ENCODE peak calls at places on chromosomes 12 and 14, in seven cellular contexts. S is stimulated activated CD4-positive, alpha-beta T cell treated with anti-CD3 and anti-CD28 coated beads, Interleukin-12 subunit alpha, Interleukin-12 subunit beta, amount 100 ng/mL, for 4 hours; Z is GM12865; J is choroid plexus epithelial cell; O is NCI-H2081; B is HCT116; I is progenitor cell of endocrine pancreas. M is an unnamed sample.

GRCh38 chr12:13369496-13369895 is 173.0 kb downstream of the EMP1 start:
- DNase-seq in Z (no peak), J (no peak), O (no peak), B (no peak), I (no peak), S (no peak), M (no peak)

GRCh38 chr14:33026850-33027420 is 88.3 kb downstream of the NPAS3 start:
- DNase-seq in J (no peak), B (no peak), O (no peak), S (no peak), Z (no peak), I (no peak), M (peak; percentile 11)

GRCh38 chr12:132475304-132476037 is 14.5 kb upstream of the FBRSL1 start:
- DNase-seq in O (peak; percentile 11), S (no peak), Z (peak; percentile 63), J (no peak), B (no peak), I (no peak), M (no peak)

GRCh38 chr14:44404021-44404420 is 103.1 kb downstream of the FSCB start:
- DNase-seq in O (peak; percentile 44), B (no peak), Z (no peak), S (no peak), J (no peak), I (no peak), M (peak; percentile 7)

GRCh38 chr12:1130571-1130970 is 139.5 kb downstream of the ERC1 start:
- DNase-seq in B (peak; percentile 31), S (no peak), O (no peak), I (no peak), J (no peak), Z (no peak), M (no peak)

GRCh38 chr14:93207468-93208308 is 632 bp downstream of the UBR7 start:
- DNase-seq in I (peak; percentile 49), O (peak; percentile 55), Z (peak; percentile 61), B (no peak), J (peak; percentile 65), S (no peak), M (no peak)

GRCh38 chr12:82329508-82329907 is 28.7 kb downstream of the CCDC59 start:
- DNase-seq in O (peak; percentile 98), Z (no peak), J (peak; percentile 3), B (no peak), S (no peak), I (no peak), M (no peak)

GRCh38 chr12:6372403-6373003 is 2.9 kb downstream of the SCNN1A start:
- DNase-seq in I (no peak), S (no peak), Z (no peak), B (peak; percentile 90), O (peak; percentile 84), J (peak; percentile 83), M (peak; percentile 67)

GRCh38 chr12:122051231-122051876 is 27.2 kb upstream of the MLXIP start:
- DNase-seq in I (no peak), S (no peak), B (no peak), J (peak; percentile 23), Z (no peak), O (no peak), M (no peak)

GRCh38 chr14:73723799-73724621 is 9.8 kb upstream of the PNMA1 start:
- DNase-seq in S (no peak), I (no peak), Z (peak; percentile 5), B (no peak), J (peak; percentile 99), O (no peak), M (no peak)

GRCh38 chr12:121465921-121466799 is 66.2 kb downstream of the RNF34 start:
- DNase-seq in Z (peak; percentile 50), B (no peak), I (no peak), S (peak; percentile 44), O (peak; percentile 13), J (peak; percentile 21), M (no peak)

GRCh38 chr14:100221419-100222218 is 17.3 kb upstream of the YY1 start:
- DNase-seq in B (no peak), O (peak; percentile 66), S (peak; percentile 57), I (peak; percentile 47), Z (peak; percentile 86), J (peak; percentile 80), M (no peak)

GRCh38 chr14:24406416-24406815 is 7.6 kb downstream of the NYNRIN start:
- DNase-seq in I (no peak), O (no peak), Z (no peak), S (no peak), J (no peak), B (no peak), M (no peak)

GRCh38 chr12:62642509-62642908 is 175.9 kb downstream of the MON2 start:
- DNase-seq in S (no peak), O (no peak), B (no peak), J (no peak), Z (no peak), I (no peak), M (no peak)

GRCh38 chr12:48454675-48455074 is 17.7 kb upstream of the ANP32D start:
- DNase-seq in B (peak; percentile 31), I (no peak), O (no peak), Z (peak; percentile 45), J (peak; percentile 74), S (no peak), M (peak; percentile 13)

GRCh38 chr14:102479777-102480176 is 29.8 kb downstream of the ANKRD9 start:
- DNase-seq in O (no peak), S (no peak), I (no peak), J (no peak), Z (no peak), B (no peak), M (no peak)

GRCh38 chr14:46352876-46353275 is 298.7 kb downstream of the RPL10L start:
- DNase-seq in O (no peak), B (no peak), Z (no peak), I (no peak), S (no peak), J (no peak), M (no peak)

GRCh38 chr12:15774819-15775218 is 14.4 kb downstream of the EPS8 start:
- DNase-seq in B (no peak), I (no peak), J (peak; percentile 77), S (no peak), Z (no peak), O (peak; percentile 48), M (no peak)

GRCh38 chr12:16385779-16386646 is 38.6 kb downstream of the MGST1 start:
- DNase-seq in I (peak; percentile 49), O (peak; percentile 83), B (no peak), S (no peak), J (peak; percentile 77), Z (peak; percentile 10), M (peak; percentile 46)

GRCh38 chr14:50359631-50360030 is 37.0 kb downstream of the CDKL1 start:
- DNase-seq in Z (no peak), J (no peak), S (no peak), I (no peak), O (no peak), B (no peak), M (no peak)

M was measured in retinal pigment epithelial cell.